ENCODE peak calls at places on chromosomes 12 and 14, in nine cellular contexts. One of them, this sample, is unnamed.

GRCh38 chr14:38285962-38286361 is 30.1 kb upstream of the CLEC14A start:
- DNase-seq in activated CD4-positive, alpha-beta T cell treated with anti-CD3 and anti-CD28 coated beads, Interleukin-2, amount 50 U/mL, for 4 hours: no peak
- DNase-seq in myocyte: no peak
- DNase-seq in NAMALWA: no peak
- DNase-seq in stimulated activated CD4-positive, alpha-beta T cell treated with anti-CD3 and anti-CD28 coated beads, Interleukin-12 subunit alpha, Interleukin-12 subunit beta, amount 100 ng/mL, for 24 hours: no peak
- DNase-seq in CD4-positive, CD25-positive, alpha-beta regulatory T cell: no peak
- DNase-seq in activated naive CD4-positive, alpha-beta T cell: no peak
- DNase-seq in kidney: no peak
- DNase-seq in T-helper 1 cell: no peak
- DNase-seq in this sample: no peak

GRCh38 chr12:1127021-1127420 is 136.0 kb downstream of the ERC1 start:
- DNase-seq in NAMALWA: no peak
- DNase-seq in activated CD4-positive, alpha-beta T cell treated with anti-CD3 and anti-CD28 coated beads, Interleukin-2, amount 50 U/mL, for 4 hours: no peak
- DNase-seq in T-helper 1 cell: no peak
- DNase-seq in stimulated activated CD4-positive, alpha-beta T cell treated with anti-CD3 and anti-CD28 coated beads, Interleukin-12 subunit alpha, Interleukin-12 subunit beta, amount 100 ng/mL, for 24 hours: no peak
- DNase-seq in activated naive CD4-positive, alpha-beta T cell: no peak
- DNase-seq in kidney: no peak
- DNase-seq in myocyte: no peak
- DNase-seq in CD4-positive, CD25-positive, alpha-beta regulatory T cell: no peak
- DNase-seq in this sample: no peak

GRCh38 chr12:9906888-9907287 is 25.3 kb downstream of the CLEC2A start:
- DNase-seq in T-helper 1 cell: no peak
- DNase-seq in activated naive CD4-positive, alpha-beta T cell: no peak
- DNase-seq in myocyte: no peak
- DNase-seq in NAMALWA: no peak
- DNase-seq in CD4-positive, CD25-positive, alpha-beta regulatory T cell: no peak
- DNase-seq in kidney: no peak
- DNase-seq in activated CD4-positive, alpha-beta T cell treated with anti-CD3 and anti-CD28 coated beads, Interleukin-2, amount 50 U/mL, for 4 hours: peak; percentile 10
- DNase-seq in stimulated activated CD4-positive, alpha-beta T cell treated with anti-CD3 and anti-CD28 coated beads, Interleukin-12 subunit alpha, Interleukin-12 subunit beta, amount 100 ng/mL, for 24 hours: no peak
- DNase-seq in this sample: no peak

GRCh38 chr14:76138758-76139723 is 12.7 kb upstream of the GPATCH2L start:
- DNase-seq in activated CD4-positive, alpha-beta T cell treated with anti-CD3 and anti-CD28 coated beads, Interleukin-2, amount 50 U/mL, for 4 hours: no peak
- DNase-seq in stimulated activated CD4-positive, alpha-beta T cell treated with anti-CD3 and anti-CD28 coated beads, Interleukin-12 subunit alpha, Interleukin-12 subunit beta, amount 100 ng/mL, for 24 hours: no peak
- DNase-seq in kidney: no peak
- DNase-seq in myocyte: no peak
- DNase-seq in NAMALWA: no peak
- DNase-seq in activated naive CD4-positive, alpha-beta T cell: no peak
- DNase-seq in CD4-positive, CD25-positive, alpha-beta regulatory T cell: no peak
- DNase-seq in T-helper 1 cell: no peak
- DNase-seq in this sample: no peak

GRCh38 chr12:123905319-123905925 is 67.2 kb downstream of the CCDC92 start:
- DNase-seq in activated CD4-positive, alpha-beta T cell treated with anti-CD3 and anti-CD28 coated beads, Interleukin-2, amount 50 U/mL, for 4 hours: peak; percentile 51
- DNase-seq in NAMALWA: peak; percentile 88
- DNase-seq in T-helper 1 cell: peak; percentile 57
- DNase-seq in kidney: peak; percentile 23
- DNase-seq in activated naive CD4-positive, alpha-beta T cell: peak; percentile 49
- DNase-seq in stimulated activated CD4-positive, alpha-beta T cell treated with anti-CD3 and anti-CD28 coated beads, Interleukin-12 subunit alpha, Interleukin-12 subunit beta, amount 100 ng/mL, for 24 hours: peak; percentile 33
- DNase-seq in CD4-positive, CD25-positive, alpha-beta regulatory T cell: peak; percentile 34
- DNase-seq in myocyte: peak; percentile 70
- DNase-seq in this sample: no peak

GRCh38 chr14:26887842-26888241 is 290.0 kb upstream of the NOVA1 start:
- DNase-seq in kidney: no peak
- DNase-seq in stimulated activated CD4-positive, alpha-beta T cell treated with anti-CD3 and anti-CD28 coated beads, Interleukin-12 subunit alpha, Interleukin-12 subunit beta, amount 100 ng/mL, for 24 hours: no peak
- DNase-seq in CD4-positive, CD25-positive, alpha-beta regulatory T cell: no peak
- DNase-seq in activated CD4-positive, alpha-beta T cell treated with anti-CD3 and anti-CD28 coated beads, Interleukin-2, amount 50 U/mL, for 4 hours: no peak
- DNase-seq in myocyte: no peak
- DNase-seq in activated naive CD4-positive, alpha-beta T cell: no peak
- DNase-seq in NAMALWA: no peak
- DNase-seq in T-helper 1 cell: no peak
- DNase-seq in this sample: peak; percentile 73

GRCh38 chr14:104805941-104806624 is 5.2 kb downstream of the ZBTB42 start:
- DNase-seq in activated CD4-positive, alpha-beta T cell treated with anti-CD3 and anti-CD28 coated beads, Interleukin-2, amount 50 U/mL, for 4 hours: no peak
- DNase-seq in NAMALWA: no peak
- DNase-seq in CD4-positive, CD25-positive, alpha-beta regulatory T cell: no peak
- DNase-seq in T-helper 1 cell: no peak
- DNase-seq in stimulated activated CD4-positive, alpha-beta T cell treated with anti-CD3 and anti-CD28 coated beads, Interleukin-12 subunit alpha, Interleukin-12 subunit beta, amount 100 ng/mL, for 24 hours: no peak
- DNase-seq in myocyte: no peak
- DNase-seq in kidney: peak; percentile 72
- DNase-seq in activated naive CD4-positive, alpha-beta T cell: no peak
- DNase-seq in this sample: no peak

GRCh38 chr14:77067632-77068514 is 30.2 kb upstream of the CIPC start:
- DNase-seq in kidney: peak; percentile 88
- DNase-seq in stimulated activated CD4-positive, alpha-beta T cell treated with anti-CD3 and anti-CD28 coated beads, Interleukin-12 subunit alpha, Interleukin-12 subunit beta, amount 100 ng/mL, for 24 hours: peak; percentile 32
- DNase-seq in myocyte: peak; percentile 73
- DNase-seq in activated naive CD4-positive, alpha-beta T cell: peak; percentile 50
- DNase-seq in activated CD4-positive, alpha-beta T cell treated with anti-CD3 and anti-CD28 coated beads, Interleukin-2, amount 50 U/mL, for 4 hours: peak; percentile 53
- DNase-seq in NAMALWA: peak; percentile 60
- DNase-seq in T-helper 1 cell: peak; percentile 44
- DNase-seq in CD4-positive, CD25-positive, alpha-beta regulatory T cell: peak; percentile 31
- DNase-seq in this sample: peak; percentile 78

GRCh38 chr14:56855891-56856461 is 45.7 kb upstream of the OTX2 start:
- DNase-seq in stimulated activated CD4-positive, alpha-beta T cell treated with anti-CD3 and anti-CD28 coated beads, Interleukin-12 subunit alpha, Interleukin-12 subunit beta, amount 100 ng/mL, for 24 hours: no peak
- DNase-seq in CD4-positive, CD25-positive, alpha-beta regulatory T cell: no peak
- DNase-seq in kidney: no peak
- DNase-seq in activated CD4-positive, alpha-beta T cell treated with anti-CD3 and anti-CD28 coated beads, Interleukin-2, amount 50 U/mL, for 4 hours: no peak
- DNase-seq in T-helper 1 cell: no peak
- DNase-seq in activated naive CD4-positive, alpha-beta T cell: no peak
- DNase-seq in NAMALWA: peak; percentile 1
- DNase-seq in myocyte: no peak
- DNase-seq in this sample: no peak

GRCh38 chr12:123488539-123489230 is 30.7 kb downstream of the SNRNP35 start:
- DNase-seq in myocyte: peak; percentile 33
- DNase-seq in T-helper 1 cell: no peak
- DNase-seq in NAMALWA: no peak
- DNase-seq in stimulated activated CD4-positive, alpha-beta T cell treated with anti-CD3 and anti-CD28 coated beads, Interleukin-12 subunit alpha, Interleukin-12 subunit beta, amount 100 ng/mL, for 24 hours: no peak
- DNase-seq in activated CD4-positive, alpha-beta T cell treated with anti-CD3 and anti-CD28 coated beads, Interleukin-2, amount 50 U/mL, for 4 hours: no peak
- DNase-seq in activated naive CD4-positive, alpha-beta T cell: no peak
- DNase-seq in kidney: no peak
- DNase-seq in CD4-positive, CD25-positive, alpha-beta regulatory T cell: no peak
- DNase-seq in this sample: no peak

GRCh38 chr12:7102582-7102981 is 6.4 kb downstream of the C1RL start:
- DNase-seq in activated naive CD4-positive, alpha-beta T cell: no peak
- DNase-seq in CD4-positive, CD25-positive, alpha-beta regulatory T cell: no peak
- DNase-seq in NAMALWA: no peak
- DNase-seq in stimulated activated CD4-positive, alpha-beta T cell treated with anti-CD3 and anti-CD28 coated beads, Interleukin-12 subunit alpha, Interleukin-12 subunit beta, amount 100 ng/mL, for 24 hours: no peak
- DNase-seq in activated CD4-positive, alpha-beta T cell treated with anti-CD3 and anti-CD28 coated beads, Interleukin-2, amount 50 U/mL, for 4 hours: no peak
- DNase-seq in myocyte: no peak
- DNase-seq in kidney: no peak
- DNase-seq in T-helper 1 cell: no peak
- DNase-seq in this sample: no peak

GRCh38 chr12:31339831-31340622 is 14.1 kb upstream of the SINHCAF start:
- DNase-seq in myocyte: no peak
- DNase-seq in T-helper 1 cell: no peak
- DNase-seq in kidney: no peak
- DNase-seq in CD4-positive, CD25-positive, alpha-beta regulatory T cell: no peak
- DNase-seq in activated naive CD4-positive, alpha-beta T cell: no peak
- DNase-seq in stimulated activated CD4-positive, alpha-beta T cell treated with anti-CD3 and anti-CD28 coated beads, Interleukin-12 subunit alpha, Interleukin-12 subunit beta, amount 100 ng/mL, for 24 hours: no peak
- DNase-seq in NAMALWA: no peak
- DNase-seq in activated CD4-positive, alpha-beta T cell treated with anti-CD3 and anti-CD28 coated beads, Interleukin-2, amount 50 U/mL, for 4 hours: no peak
- DNase-seq in this sample: no peak

GRCh38 chr14:30874120-30874998 is at the start of gene COCH:
- DNase-seq in activated naive CD4-positive, alpha-beta T cell: peak; percentile 17
- DNase-seq in activated CD4-positive, alpha-beta T cell treated with anti-CD3 and anti-CD28 coated beads, Interleukin-2, amount 50 U/mL, for 4 hours: no peak
- DNase-seq in NAMALWA: peak; percentile 88
- DNase-seq in stimulated activated CD4-positive, alpha-beta T cell treated with anti-CD3 and anti-CD28 coated beads, Interleukin-12 subunit alpha, Interleukin-12 subunit beta, amount 100 ng/mL, for 24 hours: no peak
- DNase-seq in CD4-positive, CD25-positive, alpha-beta regulatory T cell: peak; percentile 6
- DNase-seq in T-helper 1 cell: peak; percentile 2
- DNase-seq in myocyte: no peak
- DNase-seq in kidney: peak; percentile 76
- DNase-seq in this sample: no peak

GRCh38 chr12:131861261-131862083 is 33.0 kb upstream of the ULK1 start:
- DNase-seq in NAMALWA: no peak
- DNase-seq in myocyte: no peak
- DNase-seq in stimulated activated CD4-positive, alpha-beta T cell treated with anti-CD3 and anti-CD28 coated beads, Interleukin-12 subunit alpha, Interleukin-12 subunit beta, amount 100 ng/mL, for 24 hours: no peak
- DNase-seq in activated naive CD4-positive, alpha-beta T cell: no peak
- DNase-seq in kidney: peak; percentile 43
- DNase-seq in CD4-positive, CD25-positive, alpha-beta regulatory T cell: no peak
- DNase-seq in activated CD4-positive, alpha-beta T cell treated with anti-CD3 and anti-CD28 coated beads, Interleukin-2, amount 50 U/mL, for 4 hours: no peak
- DNase-seq in T-helper 1 cell: no peak
- DNase-seq in this sample: no peak

GRCh38 chr14:102484316-102484715 is 25.3 kb downstream of the ANKRD9 start:
- DNase-seq in myocyte: no peak
- DNase-seq in activated CD4-positive, alpha-beta T cell treated with anti-CD3 and anti-CD28 coated beads, Interleukin-2, amount 50 U/mL, for 4 hours: no peak
- DNase-seq in CD4-positive, CD25-positive, alpha-beta regulatory T cell: no peak
- DNase-seq in stimulated activated CD4-positive, alpha-beta T cell treated with anti-CD3 and anti-CD28 coated beads, Interleukin-12 subunit alpha, Interleukin-12 subunit beta, amount 100 ng/mL, for 24 hours: no peak
- DNase-seq in NAMALWA: no peak
- DNase-seq in T-helper 1 cell: no peak
- DNase-seq in kidney: no peak
- DNase-seq in activated naive CD4-positive, alpha-beta T cell: no peak
- DNase-seq in this sample: no peak

GRCh38 chr12:110940296-110940695 is 19.9 kb upstream of the MYL2 start:
- DNase-seq in myocyte: no peak
- DNase-seq in CD4-positive, CD25-positive, alpha-beta regulatory T cell: no peak
- DNase-seq in kidney: no peak
- DNase-seq in activated naive CD4-positive, alpha-beta T cell: no peak
- DNase-seq in NAMALWA: no peak
- DNase-seq in T-helper 1 cell: no peak
- DNase-seq in stimulated activated CD4-positive, alpha-beta T cell treated with anti-CD3 and anti-CD28 coated beads, Interleukin-12 subunit alpha, Interleukin-12 subunit beta, amount 100 ng/mL, for 24 hours: no peak
- DNase-seq in activated CD4-positive, alpha-beta T cell treated with anti-CD3 and anti-CD28 coated beads, Interleukin-2, amount 50 U/mL, for 4 hours: no peak
- DNase-seq in this sample: no peak